ENCODE peak calls at places on chromosomes 7 and 10, in four cellular contexts. S is SK-N-SH, E is K562, W is H1. X is an unnamed sample.

GRCh38 chr7:26590709-26591108 is 273.7 kb downstream of the SKAP2 start:
- DNase-seq in E (no peak), W (no peak), S (no peak), X (no peak)

GRCh38 chr7:30920021-30920583 is 8.4 kb downstream of the AQP1 start:
- DNase-seq in W (no peak), S (peak; percentile 17), E (no peak), X (no peak)

GRCh38 chr7:27171636-27172387 is 2.3 kb downstream of the HOXA10 start:
- DNase-seq in W (no peak), E (no peak), S (no peak), X (no peak)

GRCh38 chr7:67854236-67854635 is 857.6 kb downstream of the TYW1 start:
- DNase-seq in W (no peak), E (no peak), S (no peak), X (no peak)

GRCh38 chr7:14769261-14769660 is 133.3 kb downstream of the DGKB start:
- DNase-seq in E (no peak), W (no peak), S (no peak), X (no peak)

GRCh38 chr7:66452165-66452564 is 176.5 kb upstream of the KCTD7 start:
- DNase-seq in W (no peak), E (no peak), S (no peak), X (no peak)

GRCh38 chr7:142873281-142873784 is 12.2 kb downstream of the TRPV6 start:
- DNase-seq in W (no peak), E (peak; percentile 72), S (peak; percentile 67), X (peak; percentile 68)

GRCh38 chr7:150372271-150373048 is 3.8 kb downstream of the REPIN1 start:
- DNase-seq in S (no peak), E (no peak), W (no peak), X (no peak)

GRCh38 chr10:124898493-124898892 is 43.4 kb upstream of the ZRANB1 start:
- DNase-seq in S (no peak), W (no peak), E (no peak), X (no peak)

GRCh38 chr10:75103881-75104686 is 7.4 kb upstream of the SAMD8 start:
- DNase-seq in W (no peak), S (no peak), E (peak; percentile 49), X (no peak)

GRCh38 chr10:125707852-125708468 is 11.5 kb upstream of the EDRF1 start:
- DNase-seq in S (no peak), E (no peak), W (no peak), X (no peak)

GRCh38 chr7:53383131-53383530 is 347.7 kb downstream of the POM121L12 start:
- DNase-seq in S (no peak), E (no peak), W (no peak), X (no peak)

GRCh38 chr7:2609001-2609411 is 22.8 kb upstream of the TTYH3 start:
- DNase-seq in E (peak; percentile 55), S (peak; percentile 77), W (no peak), X (peak; percentile 74)

GRCh38 chr10:86329896-86330680 is 36.5 kb downstream of the GRID1 start:
- DNase-seq in E (no peak), S (no peak), W (no peak), X (no peak)

GRCh38 chr10:59971915-59972314 is 65.6 kb upstream of the CCDC6 start:
- DNase-seq in S (peak; percentile 16), W (no peak), E (no peak), X (no peak)

GRCh38 chr7:65295409-65295808 is 78.2 kb upstream of the ZNF92 start:
- DNase-seq in W (no peak), S (no peak), E (no peak), X (no peak)

GRCh38 chr10:12539350-12540164 is 190.2 kb downstream of the CAMK1D start:
- DNase-seq in S (no peak), W (no peak), E (no peak), X (no peak)

GRCh38 chr10:62050941-62051433 is 149.5 kb downstream of the ARID5B start:
- DNase-seq in E (peak; percentile 55), W (no peak), S (no peak), X (no peak)

GRCh38 chr7:23055582-23056178 is 41.8 kb upstream of the HYCC1 start:
- DNase-seq in S (peak; percentile 70), W (no peak), E (peak; percentile 81), X (peak; percentile 17)

GRCh38 chr10:43045246-43045621 is 31.6 kb upstream of the RET start:
- DNase-seq in W (no peak), E (no peak), S (peak; percentile 19), X (no peak)

GRCh38 chr10:73956476-73957338 is 41.2 kb upstream of the VCL start:
- DNase-seq in S (no peak), E (peak; percentile 92), W (no peak), X (no peak)

GRCh38 chr10:71052261-71052660 is 160.1 kb upstream of the UNC5B start:
- DNase-seq in W (no peak), S (no peak), E (no peak), X (no peak)

DNA sequence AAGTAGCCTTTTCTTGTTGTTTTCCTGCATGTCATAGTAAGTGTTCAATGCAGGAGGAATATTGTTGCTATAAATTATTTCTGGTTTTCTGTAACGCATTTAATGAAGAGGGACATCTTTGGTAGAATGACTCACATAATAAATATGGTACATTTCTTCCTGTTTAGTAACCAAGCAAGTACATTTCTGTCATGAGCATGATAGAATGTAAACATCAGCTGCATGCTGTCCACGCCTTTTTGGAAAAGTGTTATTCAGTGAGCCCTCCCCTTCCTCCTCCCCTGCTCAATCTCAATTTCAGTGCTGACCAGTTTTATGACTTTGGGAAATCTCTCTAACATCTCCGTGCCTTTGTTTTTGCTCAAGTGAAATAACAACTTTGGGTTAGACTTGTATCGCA is 664.0 kb downstream of the XPNPEP1 start:
- DNase-seq in E (no peak), W (no peak), S (no peak), X (no peak)
- TF ChIP-seq TAF1 in E (no peak), W (no peak), S (no peak), X (no peak)

GRCh38 chr7:85156661-85157213 is 30.1 kb downstream of the SEMA3D start:
- DNase-seq in E (no peak), S (no peak), W (no peak), X (no peak)
- TF ChIP-seq TAF1 in E (no peak), S (no peak), W (no peak), X (no peak)

GRCh38 chr10:132942101-132942739 is at the start of gene CFAP46:
- DNase-seq in S (peak; percentile 97), E (no peak), W (no peak), X (peak; percentile 80)
- TF ChIP-seq TAF1 in S (no peak), E (no peak), W (no peak), X (no peak)

DNA sequence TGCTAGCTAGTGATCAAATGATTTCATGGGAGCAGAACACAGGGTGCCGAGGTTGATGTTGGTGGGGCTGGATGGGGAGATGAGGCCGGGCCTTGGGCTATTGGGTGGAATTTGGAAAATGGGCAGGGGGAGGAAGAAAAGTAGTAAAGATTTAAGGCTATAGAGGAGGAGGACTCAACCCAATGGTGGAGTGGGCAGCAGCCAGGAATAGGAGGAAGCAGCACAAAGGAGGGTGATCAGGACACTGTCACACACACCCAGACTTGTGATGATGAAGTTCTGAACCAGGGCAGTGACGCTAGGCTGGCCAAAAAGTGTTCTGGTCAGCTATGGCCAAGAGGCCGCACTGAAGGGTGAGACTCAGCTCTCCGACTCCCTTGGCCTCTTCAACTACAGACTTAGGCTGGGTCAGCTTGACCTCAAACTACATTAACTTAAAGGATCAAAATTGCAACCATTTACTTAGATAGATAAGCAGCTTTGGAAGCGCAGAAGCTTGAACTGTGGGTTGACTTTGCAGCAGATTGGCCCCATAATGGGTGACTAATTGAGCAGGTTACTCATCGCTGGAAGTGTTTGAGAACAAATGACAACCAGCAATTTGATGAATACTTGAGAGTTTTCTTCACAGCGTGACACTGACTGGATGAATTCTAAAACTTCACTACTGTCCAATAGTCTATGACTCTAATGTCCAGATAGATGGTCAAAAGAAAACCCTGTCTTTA is 29.4 kb upstream of the GPR26 start:
- DNase-seq in W (no peak), E (no peak), S (no peak), X (no peak)
- TF ChIP-seq TAF1 in W (no peak), E (no peak), S (no peak), X (no peak)

GRCh38 chr7:157954901-157955300 is 618.1 kb downstream of the DNAJB6 start:
- DNase-seq in S (no peak), E (no peak), W (no peak), X (no peak)

GRCh38 chr7:157949711-157950110 is 612.9 kb downstream of the DNAJB6 start:
- DNase-seq in S (no peak), E (no peak), W (no peak), X (no peak)

GRCh38 chr7:157952841-157953645 is 616.2 kb downstream of the DNAJB6 start:
- DNase-seq in S (no peak), W (no peak), E (no peak), X (no peak)

GRCh38 chr7:157952050-157952667 is 615.4 kb downstream of the DNAJB6 start:
- DNase-seq in W (no peak), E (no peak), S (no peak), X (no peak)

GRCh38 chr7:157951300-157952049 is 614.7 kb downstream of the DNAJB6 start:
- DNase-seq in S (no peak), E (no peak), W (no peak), X (no peak)
- TF ChIP-seq TAF1 in S (no peak), E (no peak), W (no peak), X (no peak)

DNA sequence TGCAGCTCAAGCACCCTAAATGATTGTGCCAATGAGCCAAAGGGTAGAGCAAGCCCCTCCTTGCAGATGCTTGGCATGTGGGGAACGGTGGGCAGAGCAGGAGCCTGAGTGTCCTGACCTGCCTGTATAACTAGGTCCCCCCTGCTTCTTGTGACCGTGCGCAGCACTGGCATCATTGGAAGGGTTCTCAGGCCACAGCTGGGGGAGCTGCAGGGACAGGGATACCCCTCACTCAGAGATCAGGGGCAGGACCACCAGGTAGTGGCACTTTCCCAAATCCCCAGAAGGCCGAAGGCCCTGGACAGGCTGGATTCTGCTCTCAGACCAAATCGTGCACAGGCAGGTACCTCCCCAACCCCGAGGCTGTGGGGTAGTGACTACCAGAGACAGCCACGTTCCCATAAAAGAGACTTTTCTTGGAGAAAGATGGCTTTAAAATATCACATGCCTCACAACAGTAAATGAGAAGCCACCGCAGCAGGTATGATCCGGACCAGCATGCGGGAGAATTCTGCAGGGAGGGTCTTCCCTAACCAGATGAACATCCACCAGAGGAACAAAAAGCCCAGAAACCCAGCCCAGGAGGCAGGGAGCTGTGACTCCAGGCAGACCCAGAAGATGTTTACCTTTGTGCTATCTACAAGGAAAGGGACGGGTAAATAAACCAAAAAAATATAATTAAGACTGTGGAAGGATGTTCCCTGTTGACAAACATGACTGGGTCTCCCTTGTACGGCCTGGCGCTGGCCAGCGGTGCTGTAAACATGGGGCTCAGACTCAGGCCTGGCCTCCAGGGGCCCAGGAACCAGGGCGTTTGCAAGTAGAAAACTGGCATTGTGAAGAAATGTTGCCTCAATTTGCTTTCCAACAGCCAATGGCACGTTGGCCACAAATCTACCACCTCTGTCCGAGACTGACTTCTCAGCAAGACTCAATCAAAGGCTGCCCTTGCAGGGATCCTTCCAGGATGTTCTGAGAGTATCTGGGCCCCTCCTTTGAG is 180.0 kb downstream of the TNS3 start:
- DNase-seq in W (no peak), S (no peak), E (no peak), X (no peak)
- TF ChIP-seq TAF1 in W (no peak), S (no peak), E (no peak), X (no peak)

DNA sequence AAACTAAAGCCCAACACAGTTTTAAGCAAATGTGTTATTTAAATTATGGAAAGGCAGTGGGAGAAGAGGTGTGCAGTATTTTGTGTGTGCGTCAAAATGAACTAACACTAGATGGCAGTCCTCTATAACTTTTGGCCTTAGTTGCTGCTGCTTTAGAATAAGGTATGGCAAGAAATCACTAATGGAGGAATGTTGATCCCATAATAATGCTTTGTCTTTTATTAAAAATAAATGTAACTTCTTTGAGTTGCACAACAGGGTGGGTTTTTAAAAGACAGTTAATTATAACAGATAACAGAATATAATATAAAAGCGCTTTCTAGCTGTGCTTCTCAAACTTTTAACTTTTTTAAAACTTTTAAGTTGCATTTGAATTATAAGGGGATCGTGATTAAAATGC is 56.4 kb downstream of the BBS9 start:
- DNase-seq in S (peak; percentile 63), W (no peak), E (peak; percentile 64), X (peak; percentile 16)
- TF ChIP-seq TAF1 in S (no peak), W (no peak), E (no peak), X (no peak)

X was measured in GM12891.